ENCODE peak calls at places on chromosome X, in four cellular contexts. One of them, this sample, is unnamed. For H3K4me1, the result is how much of the 10 kb centered on the place peaks cover.

GRCh38 chrX:111302284-111302683 is 32.0 kb upstream of the CAPN6 start:
- DNase-seq in SJSA1: no peak
- DNase-seq in lower lobe of right lung: no peak
- DNase-seq in right lobe of liver: no peak
- DNase-seq in this sample: no peak

GRCh38 chrX:27186671-27187070 is 276.5 kb downstream of the PPP4R3C start:
- DNase-seq in SJSA1: peak
- DNase-seq in lower lobe of right lung: no peak
- DNase-seq in right lobe of liver: no peak
- DNase-seq in this sample: no peak

GRCh38 chrX:77918568-77918967 is 8.1 kb downstream of the ATP7A start:
- DNase-seq in SJSA1: no peak
- DNase-seq in lower lobe of right lung: no peak
- DNase-seq in right lobe of liver: no peak
- DNase-seq in this sample: no peak

GRCh38 chrX:151370906-151371305 is 26.1 kb upstream of the VMA21 start:
- DNase-seq in SJSA1: no peak
- DNase-seq in lower lobe of right lung: peak
- DNase-seq in right lobe of liver: no peak
- DNase-seq in this sample: no peak

GRCh38 chrX:130245441-130245840 is 23.3 kb downstream of the ZNF280C start:
- DNase-seq in SJSA1: peak
- DNase-seq in lower lobe of right lung: no peak
- DNase-seq in right lobe of liver: no peak
- DNase-seq in this sample: no peak

GRCh38 chrX:110786486-110786885 is 9.1 kb downstream of the CHRDL1 start:
- DNase-seq in SJSA1: peak
- DNase-seq in lower lobe of right lung: no peak
- DNase-seq in right lobe of liver: no peak
- DNase-seq in this sample: no peak

GRCh38 chrX:106726485-106727437 is at the start of gene RNF128:
- DNase-seq in SJSA1: no peak
- DNase-seq in lower lobe of right lung: peak
- DNase-seq in right lobe of liver: peak
- DNase-seq in this sample: peak

GRCh38 chrX:10769696-10770619 is 149.6 kb upstream of the MID1 start:
- DNase-seq in SJSA1: no peak
- DNase-seq in lower lobe of right lung: no peak
- DNase-seq in right lobe of liver: no peak
- DNase-seq in this sample: no peak

GRCh38 chrX:39443240-39443639 is 642.0 kb downstream of the MID1IP1 start:
- DNase-seq in SJSA1: no peak
- DNase-seq in lower lobe of right lung: no peak
- DNase-seq in right lobe of liver: no peak
- DNase-seq in this sample: no peak

GRCh38 chrX:119735467-119735866 is 22.9 kb upstream of the SOWAHD start:
- DNase-seq in SJSA1: no peak
- DNase-seq in lower lobe of right lung: no peak
- DNase-seq in right lobe of liver: no peak
- DNase-seq in this sample: no peak

GRCh38 chrX:1903380-1903935 is 288.6 kb downstream of the ASMT start:
- DNase-seq in SJSA1: peak
- DNase-seq in lower lobe of right lung: no peak
- DNase-seq in right lobe of liver: no peak
- DNase-seq in this sample: no peak

GRCh38 chrX:38636949-38637819 is 75.8 kb downstream of the TSPAN7 start:
- DNase-seq in SJSA1: peak
- DNase-seq in lower lobe of right lung: no peak
- DNase-seq in right lobe of liver: peak
- DNase-seq in this sample: no peak

GRCh38 chrX:11419102-11419501 is 125.9 kb downstream of the AMELX start:
- DNase-seq in SJSA1: no peak
- DNase-seq in lower lobe of right lung: no peak
- DNase-seq in right lobe of liver: no peak
- DNase-seq in this sample: no peak

GRCh38 chrX:119230850-119231249 is 5.2 kb upstream of the PGRMC1 start:
- DNase-seq in SJSA1: no peak
- DNase-seq in lower lobe of right lung: no peak
- DNase-seq in right lobe of liver: no peak
- DNase-seq in this sample: no peak

GRCh38 chrX:153443476-153444332 is 2.2 kb downstream of the TREX2 start:
- DNase-seq in SJSA1: no peak
- DNase-seq in lower lobe of right lung: no peak
- DNase-seq in right lobe of liver: no peak
- DNase-seq in this sample: peak

GRCh38 chrX:149512225-149512885 is 7.2 kb upstream of the IDS start:
- DNase-seq in SJSA1: peak
- DNase-seq in lower lobe of right lung: peak
- DNase-seq in right lobe of liver: peak
- DNase-seq in this sample: no peak

GRCh38 chrX:39840141-39841126 is 257.3 kb downstream of the BCOR start:
- DNase-seq in SJSA1: no peak
- DNase-seq in lower lobe of right lung: no peak
- DNase-seq in right lobe of liver: no peak
- DNase-seq in this sample: peak

GRCh38 chrX:77527233-77528001 is 80.2 kb downstream of the FGF16 start:
- DNase-seq in SJSA1: no peak
- DNase-seq in lower lobe of right lung: no peak
- DNase-seq in right lobe of liver: no peak
- DNase-seq in this sample: peak

GRCh38 chrX:153349952-153350351 is 16.0 kb downstream of the ZNF275 start:
- DNase-seq in SJSA1: no peak
- DNase-seq in lower lobe of right lung: no peak
- DNase-seq in right lobe of liver: no peak
- DNase-seq in this sample: no peak

GRCh38 chrX:48648299-48648698 is 35.3 kb upstream of the WAS start:
- DNase-seq in SJSA1: peak
- DNase-seq in lower lobe of right lung: no peak
- DNase-seq in right lobe of liver: no peak
- DNase-seq in this sample: no peak

GRCh38 chrX:55524487-55524886 is 34.8 kb upstream of the USP51 start:
- DNase-seq in SJSA1: no peak
- DNase-seq in lower lobe of right lung: no peak
- DNase-seq in right lobe of liver: no peak
- DNase-seq in this sample: no peak

GRCh38 chrX:3295731-3296130 is 50.7 kb downstream of the MXRA5 start:
- DNase-seq in SJSA1: no peak
- DNase-seq in lower lobe of right lung: no peak
- DNase-seq in right lobe of liver: no peak
- DNase-seq in this sample: no peak

GRCh38 chrX:136130931-136131843 is 16.1 kb upstream of the FHL1 start:
- DNase-seq in SJSA1: peak
- DNase-seq in lower lobe of right lung: no peak
- DNase-seq in right lobe of liver: no peak
- DNase-seq in this sample: no peak

GRCh38 chrX:110418220-110418856 is 59.7 kb downstream of the RTL9 start:
- DNase-seq in SJSA1: peak
- DNase-seq in lower lobe of right lung: peak
- DNase-seq in right lobe of liver: no peak
- DNase-seq in this sample: no peak

GRCh38 chrX:114267127-114267526 is 316.8 kb upstream of the HTR2C start:
- DNase-seq in SJSA1: no peak
- DNase-seq in lower lobe of right lung: no peak
- DNase-seq in right lobe of liver: no peak
- DNase-seq in this sample: no peak

GRCh38 chrX:64204252-64204651 is 1.3 kb downstream of the AMER1 start:
- DNase-seq in SJSA1: no peak
- DNase-seq in lower lobe of right lung: peak
- DNase-seq in right lobe of liver: peak
- DNase-seq in this sample: peak

GRCh38 chrX:93580634-93581033 is 92.7 kb downstream of the NAP1L3 start:
- DNase-seq in SJSA1: no peak
- DNase-seq in lower lobe of right lung: no peak
- DNase-seq in right lobe of liver: no peak
- DNase-seq in this sample: no peak

GRCh38 chrX:115322375-115322774 is 32.9 kb downstream of the LUZP4 start:
- DNase-seq in SJSA1: no peak
- DNase-seq in lower lobe of right lung: no peak
- DNase-seq in right lobe of liver: no peak
- DNase-seq in this sample: no peak

GRCh38 chrX:139826065-139827044 is 106.5 kb downstream of the ATP11C start:
- DNase-seq in SJSA1: peak
- DNase-seq in lower lobe of right lung: no peak
- DNase-seq in right lobe of liver: no peak
- DNase-seq in this sample: no peak

GRCh38 chrX:75061701-75062100 is 94.4 kb downstream of the ABCB7 start:
- DNase-seq in SJSA1: no peak
- DNase-seq in lower lobe of right lung: no peak
- DNase-seq in right lobe of liver: no peak
- DNase-seq in this sample: no peak

GRCh38 chrX:129145382-129145781 is 377.9 kb downstream of the SMARCA1 start:
- DNase-seq in SJSA1: no peak
- DNase-seq in lower lobe of right lung: no peak
- DNase-seq in right lobe of liver: no peak
- DNase-seq in this sample: no peak

GRCh38 chrX:100681581-100681980 is 37.6 kb downstream of the SRPX2 start:
- DNase-seq in SJSA1: no peak
- DNase-seq in lower lobe of right lung: no peak
- DNase-seq in right lobe of liver: no peak
- DNase-seq in this sample: no peak

GRCh38 chrX:77785400-77785745 is 643 bp downstream of the ATRX start:
- DNase-seq in SJSA1: no peak
- DNase-seq in lower lobe of right lung: no peak
- DNase-seq in right lobe of liver: no peak
- DNase-seq in this sample: no peak

GRCh38 chrX:44875185-44875489 is 2.1 kb downstream of the KDM6A start:
- DNase-seq in SJSA1: no peak
- DNase-seq in lower lobe of right lung: no peak
- DNase-seq in right lobe of liver: no peak
- DNase-seq in this sample: no peak
- H3K4me1 ChIP-seq in SJSA1: under half
- H3K4me1 ChIP-seq in lower lobe of right lung: under half
- H3K4me1 ChIP-seq in right lobe of liver: under half
- H3K4me1 ChIP-seq in this sample: under half

GRCh38 chrX:24153175-24153795 is 3.8 kb downstream of the ZFX start:
- DNase-seq in SJSA1: no peak
- DNase-seq in lower lobe of right lung: no peak
- DNase-seq in right lobe of liver: no peak
- DNase-seq in this sample: no peak
- H3K4me1 ChIP-seq in SJSA1: under half
- H3K4me1 ChIP-seq in lower lobe of right lung: half or more
- H3K4me1 ChIP-seq in right lobe of liver: under half
- H3K4me1 ChIP-seq in this sample: under half

DNA sequence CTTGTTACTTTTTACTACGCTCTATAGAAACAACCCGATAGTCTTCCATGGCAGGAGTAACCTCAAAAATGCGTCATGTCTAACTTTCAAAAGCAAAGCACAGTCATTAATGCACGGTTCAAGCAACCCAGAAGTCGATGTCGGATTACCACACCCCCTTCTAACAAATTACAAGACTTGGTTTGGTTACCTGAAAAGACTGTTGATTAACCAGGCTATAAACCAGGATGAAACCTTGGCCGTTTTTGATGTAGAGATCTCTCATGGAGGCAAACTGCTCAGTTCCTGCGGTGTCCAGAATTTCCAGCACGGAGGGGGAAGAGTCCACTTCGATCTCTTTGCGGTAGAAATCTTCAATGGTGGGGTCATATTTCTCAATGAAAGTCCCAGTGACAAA is 2.4 kb downstream of the RAP2C start:
- DNase-seq in SJSA1: no peak
- DNase-seq in lower lobe of right lung: no peak
- DNase-seq in right lobe of liver: no peak
- DNase-seq in this sample: no peak
- H3K4me1 ChIP-seq in SJSA1: under half
- H3K4me1 ChIP-seq in lower lobe of right lung: under half
- H3K4me1 ChIP-seq in right lobe of liver: under half
- H3K4me1 ChIP-seq in this sample: under half

DNA sequence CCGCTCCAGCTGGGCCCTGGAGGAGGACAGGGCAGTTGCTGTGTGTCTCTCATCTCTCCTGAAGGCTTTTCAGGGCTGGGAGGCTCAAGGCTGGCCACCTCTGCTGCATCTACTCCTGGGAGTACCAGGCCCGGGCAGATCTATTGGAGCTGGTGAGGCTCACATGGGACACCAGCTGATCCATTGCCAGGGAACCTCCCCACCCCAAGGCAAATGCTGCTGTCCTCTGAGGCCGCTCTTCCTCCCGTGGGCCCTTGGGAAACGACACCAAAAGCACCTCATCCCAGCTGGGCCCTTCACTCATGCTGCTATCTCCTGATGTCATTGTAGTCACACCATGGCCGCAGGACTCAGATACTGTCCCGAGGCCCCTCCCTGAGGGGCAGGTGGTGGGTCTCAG is 3.6 kb downstream of the UBL4A start:
- DNase-seq in SJSA1: no peak
- DNase-seq in lower lobe of right lung: no peak
- DNase-seq in right lobe of liver: no peak
- DNase-seq in this sample: no peak
- H3K4me1 ChIP-seq in SJSA1: under half
- H3K4me1 ChIP-seq in lower lobe of right lung: under half
- H3K4me1 ChIP-seq in right lobe of liver: under half
- H3K4me1 ChIP-seq in this sample: under half

GRCh38 chrX:9533611-9534010 is 68.8 kb downstream of the TBL1X start:
- DNase-seq in SJSA1: no peak
- DNase-seq in lower lobe of right lung: no peak
- DNase-seq in right lobe of liver: no peak
- DNase-seq in this sample: no peak
- H3K4me1 ChIP-seq in SJSA1: under half
- H3K4me1 ChIP-seq in lower lobe of right lung: under half
- H3K4me1 ChIP-seq in right lobe of liver: under half
- H3K4me1 ChIP-seq in this sample: under half

DNA sequence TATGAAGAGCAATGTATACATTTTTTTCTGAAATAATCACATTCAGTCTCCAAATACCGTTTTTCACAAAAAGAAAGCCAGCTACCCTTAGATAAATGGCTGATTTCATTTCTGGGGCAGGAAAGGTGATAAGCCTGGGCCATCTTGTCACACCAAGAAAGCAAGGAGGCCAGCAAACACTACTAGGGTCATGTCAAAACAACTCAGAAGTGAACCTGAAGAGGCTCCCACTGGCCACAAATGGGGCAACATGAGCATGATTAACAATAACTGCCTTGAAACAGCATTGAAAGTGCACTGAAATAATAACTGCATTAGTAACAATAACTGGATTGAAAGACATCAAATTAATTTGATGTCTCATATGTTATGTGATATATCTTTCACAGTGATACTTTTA is 39.3 kb downstream of the SH3KBP1 start:
- DNase-seq in SJSA1: no peak
- DNase-seq in lower lobe of right lung: no peak
- DNase-seq in right lobe of liver: no peak
- DNase-seq in this sample: no peak
- H3K4me1 ChIP-seq in SJSA1: under half
- H3K4me1 ChIP-seq in lower lobe of right lung: under half
- H3K4me1 ChIP-seq in right lobe of liver: under half
- H3K4me1 ChIP-seq in this sample: under half

GRCh38 chrX:13001097-13001496 is 26.2 kb downstream of the TMSB4X start:
- DNase-seq in SJSA1: no peak
- DNase-seq in lower lobe of right lung: no peak
- DNase-seq in right lobe of liver: no peak
- DNase-seq in this sample: no peak
- H3K4me1 ChIP-seq in SJSA1: under half
- H3K4me1 ChIP-seq in lower lobe of right lung: under half
- H3K4me1 ChIP-seq in right lobe of liver: under half
- H3K4me1 ChIP-seq in this sample: under half

This sample was measured in aorta.